ENCODE peak calls at places on chromosomes 5 and 9, in eight cellular contexts. O, Y, V, Z, D, E, N and T are unnamed samples.
A peak's percentile ranks its signal among the peaks of the same experiment; 100 is the strongest.

GRCh38 chr5:141732417-141732816 is 50.4 kb upstream of the ARAP3 start:
- DNase-seq in O (no peak), Z (no peak), N (no peak), Y (no peak), E (peak; percentile 51), V (no peak), D (no peak), T (no peak)

GRCh38 chr5:113081881-113082546 is 105.4 kb downstream of the DCP2 start:
- DNase-seq in N (no peak), V (no peak), D (no peak), Y (peak; percentile 95), O (peak; percentile 30), Z (no peak), E (no peak), T (no peak)

GRCh38 chr9:72443855-72444254 is 77.6 kb upstream of the TMC1 start:
- DNase-seq in Y (peak; percentile 57), E (no peak), Z (no peak), O (no peak), N (no peak), D (peak; percentile 39), V (no peak), T (no peak)

GRCh38 chr5:83179966-83180365 is 102.6 kb downstream of the XRCC4 start:
- DNase-seq in E (no peak), N (no peak), O (peak; percentile 69), Z (no peak), V (no peak), Y (no peak), D (no peak), T (no peak)

GRCh38 chr5:124952079-124952478 is 205.6 kb upstream of the ZNF608 start:
- DNase-seq in D (no peak), Y (no peak), N (no peak), Z (no peak), O (no peak), V (no peak), E (no peak), T (no peak)

GRCh38 chr5:143685416-143685815 is 126.5 kb upstream of the HMHB1 start:
- DNase-seq in E (no peak), D (no peak), Y (peak; percentile 25), V (no peak), N (no peak), Z (no peak), O (peak; percentile 51), T (no peak)

GRCh38 chr5:142821733-142822487 is 51.7 kb downstream of the ARHGAP26 start:
- DNase-seq in Z (no peak), Y (peak; percentile 91), E (no peak), N (no peak), O (peak; percentile 63), D (no peak), V (no peak), T (no peak)

GRCh38 chr5:64331597-64332277 is 166.1 kb downstream of the RNF180 start:
- DNase-seq in N (no peak), E (no peak), V (no peak), O (no peak), Z (no peak), Y (no peak), D (no peak), T (no peak)